ENCODE peak calls at places on chromosomes 12 and 14, in four cellular contexts. J, D, F and Z are unnamed samples.

GRCh38 chr12:2405039-2405438 is 352.3 kb downstream of the CACNA1C start:
- DNase-seq in J (no peak), D (no peak), F (no peak), Z (no peak)

GRCh38 chr14:100454437-100454836 is 131.3 kb downstream of the SLC25A47 start:
- DNase-seq in J (no peak), D (no peak), F (no peak), Z (no peak)

GRCh38 chr14:73591690-73592448 is at the start of gene ACOT4:
- DNase-seq in J (no peak), D (peak), F (peak), Z (peak)

GRCh38 chr12:1457901-1458300 is 136.5 kb downstream of the FBXL14 start:
- DNase-seq in J (peak), D (peak), F (no peak), Z (no peak)

GRCh38 chr12:18242380-18243089 is 18.8 kb upstream of the PIK3C2G start:
- DNase-seq in J (no peak), D (peak), F (no peak), Z (no peak)

GRCh38 chr12:132710062-132710421 is 600 bp upstream of the PGAM5 start:
- DNase-seq in J (no peak), D (no peak), F (no peak), Z (no peak)

GRCh38 chr14:68502196-68502595 is 290.7 kb downstream of the ZFP36L1 start:
- DNase-seq in J (no peak), D (no peak), F (no peak), Z (no peak)

GRCh38 chr14:20262642-20263128 is 23.6 kb downstream of the OR11H4 start:
- DNase-seq in J (peak), D (peak), F (no peak), Z (no peak)

GRCh38 chr12:90366286-90366685 is 588.7 kb downstream of the CCER1 start:
- DNase-seq in J (no peak), D (peak), F (no peak), Z (no peak)

GRCh38 chr14:75184447-75184846 is 8.0 kb upstream of the TMED10 start:
- DNase-seq in J (peak), D (peak), F (no peak), Z (no peak)
- H3K27ac ChIP-seq in J (peak), D (no peak), F (peak), Z (no peak)

DNA sequence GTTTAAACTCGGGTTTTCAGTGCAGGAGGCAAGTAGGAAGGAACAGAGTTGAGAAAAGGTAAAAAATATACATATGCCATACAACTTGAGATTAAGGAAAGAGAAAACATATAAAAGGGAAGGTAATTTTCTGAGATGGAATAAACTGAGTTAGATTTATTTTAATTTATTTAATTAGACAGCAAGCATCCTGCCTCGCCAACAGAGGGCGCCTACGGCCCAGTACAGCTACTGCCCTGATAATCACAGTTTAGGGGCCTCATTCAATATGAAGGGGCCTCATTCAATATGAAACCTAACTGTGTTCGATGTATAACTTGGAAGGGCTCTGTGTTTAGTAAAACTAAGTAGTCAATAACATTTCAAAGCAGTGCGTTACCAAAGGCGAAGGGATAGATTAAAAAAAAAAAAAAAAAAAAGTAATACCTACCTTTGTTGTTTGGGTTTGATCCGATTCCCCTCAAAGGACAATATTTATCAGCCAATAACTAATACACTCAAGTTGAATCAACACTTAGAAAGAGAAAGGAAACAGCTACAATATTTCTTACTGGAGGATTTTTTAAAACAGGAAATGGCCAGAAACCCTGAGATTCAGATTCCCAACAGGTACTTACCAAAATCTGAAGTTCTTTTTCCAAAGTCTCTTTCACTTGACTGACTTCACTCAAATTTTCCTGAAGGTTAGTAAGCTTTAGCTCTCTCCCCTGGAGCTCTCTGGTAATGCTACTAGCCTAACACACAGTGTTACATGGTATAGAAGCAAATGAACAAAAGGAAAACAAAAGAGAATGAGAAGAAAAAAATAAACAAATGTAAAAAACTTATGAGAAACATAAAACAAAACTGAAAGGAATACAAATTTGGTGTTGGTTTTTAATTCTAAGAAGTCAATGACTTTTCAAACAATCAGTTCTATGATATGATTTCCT is 70.0 kb upstream of the VPS33A start:
- DNase-seq in J (no peak), D (peak), F (no peak), Z (peak)
- TF ChIP-seq CTCF in J (peak), D (peak), F (peak), Z (peak)

GRCh38 chr12:93429852-93430251 is 11.9 kb downstream of the UBE2N start:
- DNase-seq in J (no peak), D (no peak), F (no peak), Z (no peak)

GRCh38 chr12:93426406-93426805 is 15.3 kb downstream of the UBE2N start:
- DNase-seq in J (no peak), D (no peak), F (no peak), Z (no peak)

GRCh38 chr12:93425736-93426363 is 15.9 kb downstream of the UBE2N start:
- DNase-seq in J (no peak), D (no peak), F (no peak), Z (no peak)

GRCh38 chr12:93429448-93429847 is 12.3 kb downstream of the UBE2N start:
- DNase-seq in J (no peak), D (no peak), F (no peak), Z (no peak)

DNA sequence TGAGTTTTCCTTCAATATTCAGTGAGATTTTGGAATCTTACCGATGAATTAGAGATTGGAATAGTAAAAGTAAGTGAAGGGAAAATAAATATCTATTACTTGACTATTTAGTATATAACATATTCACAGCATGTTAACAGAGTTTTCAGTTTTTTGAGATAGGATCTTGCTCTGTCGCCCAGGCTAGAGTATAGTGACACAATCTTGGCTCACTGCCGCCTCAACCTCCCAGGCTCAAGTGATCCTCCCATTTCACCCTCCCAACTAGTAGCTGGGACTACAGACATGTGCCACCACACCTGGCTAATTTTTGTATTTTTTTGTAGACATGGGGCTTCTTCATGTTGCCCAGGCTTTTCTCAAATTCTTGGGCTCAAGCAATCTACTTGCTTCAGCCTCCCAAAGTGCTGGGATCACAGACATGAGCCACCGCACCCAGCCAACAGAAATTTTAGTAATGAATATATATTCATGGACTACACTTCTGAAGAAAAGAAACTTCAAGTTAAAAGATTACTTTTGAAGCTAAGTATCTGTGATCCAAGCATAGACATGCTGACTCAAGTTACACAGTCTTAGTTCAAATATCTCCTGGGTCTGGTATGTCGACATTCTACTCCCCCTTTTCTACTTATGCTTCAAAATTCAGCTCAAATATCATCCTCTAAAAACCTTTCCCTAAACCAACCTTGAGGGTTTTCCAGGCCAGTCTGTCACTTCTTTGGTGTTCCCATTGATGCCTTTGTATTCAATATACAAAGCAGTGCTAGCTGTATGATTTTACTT is 13.8 kb downstream of the UBE2N start:
- DNase-seq in J (no peak), D (peak), F (no peak), Z (no peak)
- H3K27ac ChIP-seq in J (no peak), D (no peak), F (no peak), Z (no peak)

GRCh38 chr12:94329366-94329765 is 130.3 kb downstream of the CEP83 start:
- DNase-seq in J (no peak), D (no peak), F (no peak), Z (no peak)
- TF ChIP-seq CTCF in J (no peak), D (peak), F (no peak), Z (no peak)

GRCh38 chr12:102009796-102010195 is 52.0 kb downstream of the WASHC3 start:
- DNase-seq in J (no peak), D (no peak), F (no peak), Z (no peak)

GRCh38 chr12:102008615-102009126 is 53.1 kb downstream of the WASHC3 start:
- DNase-seq in J (no peak), D (no peak), F (no peak), Z (no peak)

GRCh38 chr12:102010265-102010994 is 51.4 kb downstream of the WASHC3 start:
- DNase-seq in J (no peak), D (no peak), F (no peak), Z (no peak)

DNA sequence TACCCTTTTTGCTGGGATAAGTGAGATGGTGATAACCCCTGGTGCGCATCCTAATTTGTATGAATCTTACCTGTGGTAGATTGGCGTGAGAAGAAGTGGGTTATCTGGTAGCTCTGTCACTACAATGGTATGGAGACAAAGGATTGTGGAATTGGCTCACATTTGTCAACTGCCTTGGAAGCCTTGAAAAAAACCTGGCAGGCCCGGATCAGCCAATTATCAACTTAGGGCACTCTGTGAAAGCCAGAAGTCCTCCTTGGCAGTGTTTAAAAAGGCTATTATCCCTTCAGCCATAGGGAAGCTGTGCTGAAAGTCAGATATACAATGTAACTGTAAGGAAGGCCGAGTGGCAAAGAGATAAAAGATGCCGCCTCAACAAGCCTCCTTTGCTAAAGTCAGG is 56.5 kb downstream of the WASHC3 start:
- DNase-seq in J (no peak), D (no peak), F (no peak), Z (no peak)
- H3K27ac ChIP-seq in J (no peak), D (no peak), F (no peak), Z (no peak)

GRCh38 chr14:63840981-63841380 is 11.8 kb upstream of the SYNE2 start:
- DNase-seq in J (no peak), D (peak), F (no peak), Z (peak)
- TF ChIP-seq CTCF in J (peak), D (peak), F (no peak), Z (peak)